ENCODE peak calls at places on chromosomes 12 and 14, in ten cellular contexts. A, B, P, K, O, Y, U, E, C and H are unnamed samples.

GRCh38 chr12:24991209-24992049 is 42.5 kb upstream of the BCAT1 start:
- DNase-seq in A (peak), Y (no peak), K (peak), C (no peak), B (no peak), U (no peak), E (no peak), P (peak), O (no peak), H (no peak)

GRCh38 chr12:17276196-17276595 is 670.2 kb upstream of the LMO3 start:
- DNase-seq in Y (no peak), U (no peak), C (no peak), P (no peak), K (no peak), B (no peak), A (no peak), O (no peak), E (no peak), H (no peak)

GRCh38 chr12:43222796-43223195 is 329.2 kb downstream of the ADAMTS20 start:
- DNase-seq in Y (no peak), B (no peak), C (no peak), A (no peak), K (no peak), O (no peak), U (no peak), P (no peak), E (no peak), H (no peak)

GRCh38 chr14:57879516-57879915 is 13.6 kb upstream of the SLC35F4 start:
- DNase-seq in K (peak), E (no peak), O (no peak), A (no peak), B (no peak), U (no peak), Y (no peak), C (no peak), P (no peak), H (no peak)

GRCh38 chr14:68687746-68688145 is 105.1 kb downstream of the ZFP36L1 start:
- DNase-seq in B (no peak), U (no peak), P (peak), C (no peak), K (no peak), Y (no peak), E (no peak), A (no peak), O (no peak), H (no peak)

GRCh38 chr12:113835913-113836312 is 130.2 kb downstream of the RBM19 start:
- DNase-seq in C (no peak), B (no peak), Y (no peak), P (no peak), K (no peak), A (no peak), U (no peak), E (no peak), O (no peak), H (no peak)

GRCh38 chr14:99672506-99673327 is 11.4 kb upstream of the CYP46A1 start:
- DNase-seq in Y (no peak), A (no peak), B (no peak), P (no peak), K (no peak), E (peak), O (no peak), C (no peak), U (no peak), H (peak)

GRCh38 chr12:124884587-124885438 is 21.1 kb upstream of the SCARB1 start:
- DNase-seq in K (no peak), C (no peak), B (no peak), E (no peak), U (no peak), A (no peak), O (no peak), Y (no peak), P (peak), H (no peak)

GRCh38 chr14:75437201-75438143 is 9.7 kb downstream of the JDP2 start:
- DNase-seq in A (no peak), O (no peak), Y (no peak), U (no peak), B (no peak), K (no peak), E (peak), C (no peak), P (no peak), H (no peak)

GRCh38 chr12:42789808-42790760 is 200.5 kb upstream of the PRICKLE1 start:
- DNase-seq in O (no peak), P (no peak), K (no peak), U (no peak), A (no peak), Y (no peak), B (no peak), E (no peak), C (no peak), H (no peak)

GRCh38 chr12:29710104-29710503 is 73.6 kb downstream of the TMTC1 start:
- DNase-seq in K (peak), E (no peak), O (no peak), A (peak), U (no peak), C (no peak), B (no peak), P (no peak), Y (no peak), H (no peak)

GRCh38 chr14:104688755-104689619 is at the start of gene INF2:
- DNase-seq in O (peak), K (no peak), C (peak), U (no peak), B (no peak), Y (no peak), A (no peak), E (no peak), P (peak), H (peak)

GRCh38 chr14:72638021-72638420 is 255.9 kb downstream of the DPF3 start:
- DNase-seq in B (no peak), P (no peak), A (peak), E (no peak), K (no peak), O (no peak), U (no peak), C (no peak), Y (no peak), H (no peak)

GRCh38 chr12:75658826-75659823 is 147.7 kb upstream of the KRR1 start:
- DNase-seq in B (no peak), K (no peak), A (no peak), C (no peak), E (no peak), Y (no peak), O (no peak), P (no peak), U (no peak), H (peak)

GRCh38 chr12:53928054-53928879 is 10.4 kb upstream of the HOXC13 start:
- DNase-seq in A (no peak), O (no peak), K (no peak), Y (no peak), C (no peak), U (no peak), B (no peak), E (no peak), P (no peak), H (no peak)

GRCh38 chr14:102775855-102776760 is 1.1 kb upstream of the TRAF3 start:
- DNase-seq in Y (no peak), B (no peak), E (peak), C (peak), K (no peak), O (no peak), U (no peak), A (no peak), P (no peak), H (peak)

GRCh38 chr12:22684526-22685118 is 59.7 kb downstream of the ETNK1 start:
- DNase-seq in K (peak), O (no peak), B (no peak), U (no peak), A (peak), Y (no peak), P (no peak), C (no peak), E (no peak), H (no peak)

GRCh38 chr14:61281911-61282310 is 773 bp upstream of the TMEM30B start:
- DNase-seq in K (no peak), P (no peak), A (no peak), Y (no peak), C (no peak), O (no peak), U (no peak), B (no peak), E (no peak), H (no peak)